ENCODE peak calls at places on chromosomes 1 and 21, in five cellular contexts. One of them, this sample, is unnamed.
A peak's percentile ranks its signal among the peaks of the same experiment; 100 is the strongest.

GRCh38 chr1:186643600-186643999 is 36.6 kb downstream of the PTGS2 start:
- DNase-seq in suprapubic skin: no peak
- DNase-seq in BJ: no peak
- DNase-seq in prostate gland: no peak
- DNase-seq in PC-3: peak; percentile 73
- DNase-seq in this sample: no peak

GRCh38 chr1:58618303-58618702 is 41.3 kb upstream of the TACSTD2 start:
- DNase-seq in PC-3: peak; percentile 91
- DNase-seq in prostate gland: peak; percentile 54
- DNase-seq in suprapubic skin: peak; percentile 75
- DNase-seq in BJ: peak; percentile 89
- DNase-seq in this sample: peak; percentile 97

GRCh38 chr21:15421947-15422346 is 307.8 kb upstream of the USP25 start:
- DNase-seq in PC-3: peak; percentile 48
- DNase-seq in suprapubic skin: no peak
- DNase-seq in BJ: no peak
- DNase-seq in prostate gland: no peak
- DNase-seq in this sample: peak; percentile 34

GRCh38 chr1:107286125-107286524 is 145.3 kb downstream of the NTNG1 start:
- DNase-seq in suprapubic skin: no peak
- DNase-seq in prostate gland: no peak
- DNase-seq in PC-3: no peak
- DNase-seq in BJ: no peak
- DNase-seq in this sample: no peak

GRCh38 chr1:197435224-197435623 is 167.2 kb downstream of the CRB1 start:
- DNase-seq in suprapubic skin: no peak
- DNase-seq in prostate gland: no peak
- DNase-seq in BJ: no peak
- DNase-seq in PC-3: no peak
- DNase-seq in this sample: no peak

GRCh38 chr1:58858344-58858673 is 74.5 kb upstream of the JUN start:
- DNase-seq in prostate gland: no peak
- DNase-seq in BJ: no peak
- DNase-seq in PC-3: peak; percentile 13
- DNase-seq in suprapubic skin: no peak
- DNase-seq in this sample: no peak

GRCh38 chr21:37087188-37087587 is 14.1 kb downstream of the TTC3 start:
- DNase-seq in prostate gland: no peak
- DNase-seq in suprapubic skin: no peak
- DNase-seq in BJ: peak; percentile 13
- DNase-seq in PC-3: peak; percentile 78
- DNase-seq in this sample: no peak

GRCh38 chr1:14940285-14940890 is 213.2 kb upstream of the TMEM51 start:
- DNase-seq in BJ: no peak
- DNase-seq in suprapubic skin: no peak
- DNase-seq in PC-3: no peak
- DNase-seq in prostate gland: no peak
- DNase-seq in this sample: no peak

GRCh38 chr1:10152709-10153284 is 57.6 kb upstream of the KIF1B start:
- DNase-seq in BJ: no peak
- DNase-seq in PC-3: peak; percentile 60
- DNase-seq in prostate gland: peak; percentile 49
- DNase-seq in suprapubic skin: no peak
- DNase-seq in this sample: no peak

GRCh38 chr1:220425852-220426251 is 102.1 kb upstream of the MARK1 start:
- DNase-seq in prostate gland: no peak
- DNase-seq in BJ: no peak
- DNase-seq in suprapubic skin: no peak
- DNase-seq in PC-3: no peak
- DNase-seq in this sample: no peak

GRCh38 chr21:45588086-45588825 is 46.0 kb upstream of the SLC19A1 start:
- DNase-seq in BJ: no peak
- DNase-seq in suprapubic skin: peak; percentile 6
- DNase-seq in PC-3: no peak
- DNase-seq in prostate gland: no peak
- DNase-seq in this sample: no peak

DNA sequence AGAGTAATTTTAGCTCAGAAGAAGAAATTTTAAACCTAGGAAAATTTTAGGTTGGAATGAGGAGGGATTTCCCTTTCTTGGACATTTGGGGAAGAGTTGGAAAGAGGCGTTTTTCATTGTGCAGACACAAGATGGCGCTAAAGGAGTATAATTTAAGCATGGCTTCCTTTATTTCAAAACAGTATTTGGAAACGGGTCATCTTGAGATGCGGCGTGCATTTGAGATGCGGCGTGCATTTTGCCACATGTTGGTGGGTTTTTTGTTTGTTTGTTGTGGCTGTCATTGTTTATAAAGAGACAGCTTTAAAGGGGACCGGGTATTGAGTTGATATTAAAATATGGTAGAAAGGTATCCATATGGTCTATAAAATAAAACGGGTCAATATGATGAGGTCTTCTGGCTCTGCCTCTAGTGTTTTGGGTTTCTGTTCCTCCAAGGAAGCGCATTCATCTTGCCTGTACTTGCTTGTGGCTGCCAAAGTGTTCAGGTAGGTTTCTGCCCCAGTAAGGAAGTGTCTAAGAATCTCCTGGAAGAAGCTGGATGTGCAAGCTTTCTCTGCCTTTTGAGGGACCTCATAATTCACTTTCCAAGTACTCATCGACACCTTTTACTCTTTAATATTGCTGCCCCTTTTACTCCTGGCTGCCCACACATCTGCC is 210.3 kb downstream of the SLC35F3 start:
- DNase-seq in suprapubic skin: no peak
- DNase-seq in prostate gland: peak; percentile 19
- DNase-seq in BJ: no peak
- DNase-seq in PC-3: peak; percentile 85
- DNase-seq in this sample: no peak
- H3K4me3 ChIP-seq in suprapubic skin: no peak overlapping the region
- H3K4me3 ChIP-seq in prostate gland: no peak overlapping the region
- H3K4me3 ChIP-seq in BJ: no peak overlapping the region
- H3K4me3 ChIP-seq in PC-3: peak overlapping the region; percentile 60
- H3K4me3 ChIP-seq in this sample: no peak overlapping the region

DNA sequence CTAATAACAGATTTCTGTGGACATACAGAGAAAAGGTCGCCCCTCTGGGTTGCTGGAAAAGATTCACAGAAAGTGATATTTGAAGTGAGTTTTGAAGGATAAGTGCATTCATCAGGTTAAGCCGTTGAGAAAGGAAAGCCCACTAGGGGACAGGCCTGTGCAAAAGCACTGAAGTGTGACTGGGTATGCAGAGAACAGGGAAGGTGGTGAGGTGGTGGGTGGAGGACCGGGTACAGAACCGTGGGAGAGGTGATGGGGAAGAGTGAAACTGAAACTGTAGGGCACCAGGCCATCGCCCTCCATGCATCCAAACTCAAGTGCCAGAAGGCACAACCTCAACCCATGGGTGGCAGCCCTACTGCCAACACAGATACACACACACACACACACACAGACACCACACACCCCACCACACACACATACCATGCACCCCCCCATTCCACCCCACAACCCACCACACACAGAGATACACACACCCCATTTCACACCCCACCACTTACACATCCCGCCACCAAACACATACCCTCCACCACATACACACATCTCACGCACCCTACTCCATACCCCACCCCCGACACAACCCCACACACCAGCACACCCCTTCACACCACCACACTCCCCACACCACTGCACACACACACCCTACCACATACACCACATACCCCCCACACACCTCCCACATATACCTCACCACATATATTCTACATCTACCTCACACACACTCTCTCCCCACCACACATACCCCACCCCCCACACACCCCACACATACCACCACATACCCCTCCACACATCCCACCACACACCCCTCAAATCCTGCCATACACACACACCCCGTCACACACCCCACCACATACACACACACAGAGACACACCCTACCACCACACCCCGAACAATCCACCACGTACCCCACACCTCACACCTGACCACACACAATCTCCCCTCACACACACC is 59.0 kb downstream of the TSEN15 start:
- DNase-seq in PC-3: no peak
- DNase-seq in suprapubic skin: no peak
- DNase-seq in prostate gland: no peak
- DNase-seq in BJ: no peak
- DNase-seq in this sample: no peak
- TF ChIP-seq CTCF in PC-3: no peak
- TF ChIP-seq CTCF in suprapubic skin: no peak
- TF ChIP-seq CTCF in prostate gland: no peak
- TF ChIP-seq CTCF in BJ: no peak
- TF ChIP-seq CTCF in this sample: no peak

GRCh38 chr1:244839656-244840055 is 4.2 kb downstream of the COX20 start:
- DNase-seq in BJ: no peak
- DNase-seq in PC-3: no peak
- DNase-seq in prostate gland: no peak
- DNase-seq in suprapubic skin: no peak
- DNase-seq in this sample: no peak

GRCh38 chr1:244835276-244836134 is at the start of gene COX20:
- DNase-seq in PC-3: peak; percentile 95
- DNase-seq in prostate gland: peak; percentile 88
- DNase-seq in suprapubic skin: peak; percentile 93
- DNase-seq in BJ: peak; percentile 38
- DNase-seq in this sample: no peak

GRCh38 chr1:244836135-244836521 is 670 bp downstream of the COX20 start:
- DNase-seq in prostate gland: no peak
- DNase-seq in suprapubic skin: no peak
- DNase-seq in BJ: no peak
- DNase-seq in PC-3: peak; percentile 50
- DNase-seq in this sample: no peak

GRCh38 chr1:244836598-244836997 is 1.1 kb downstream of the COX20 start:
- DNase-seq in prostate gland: no peak
- DNase-seq in BJ: no peak
- DNase-seq in PC-3: no peak
- DNase-seq in suprapubic skin: no peak
- DNase-seq in this sample: no peak

DNA sequence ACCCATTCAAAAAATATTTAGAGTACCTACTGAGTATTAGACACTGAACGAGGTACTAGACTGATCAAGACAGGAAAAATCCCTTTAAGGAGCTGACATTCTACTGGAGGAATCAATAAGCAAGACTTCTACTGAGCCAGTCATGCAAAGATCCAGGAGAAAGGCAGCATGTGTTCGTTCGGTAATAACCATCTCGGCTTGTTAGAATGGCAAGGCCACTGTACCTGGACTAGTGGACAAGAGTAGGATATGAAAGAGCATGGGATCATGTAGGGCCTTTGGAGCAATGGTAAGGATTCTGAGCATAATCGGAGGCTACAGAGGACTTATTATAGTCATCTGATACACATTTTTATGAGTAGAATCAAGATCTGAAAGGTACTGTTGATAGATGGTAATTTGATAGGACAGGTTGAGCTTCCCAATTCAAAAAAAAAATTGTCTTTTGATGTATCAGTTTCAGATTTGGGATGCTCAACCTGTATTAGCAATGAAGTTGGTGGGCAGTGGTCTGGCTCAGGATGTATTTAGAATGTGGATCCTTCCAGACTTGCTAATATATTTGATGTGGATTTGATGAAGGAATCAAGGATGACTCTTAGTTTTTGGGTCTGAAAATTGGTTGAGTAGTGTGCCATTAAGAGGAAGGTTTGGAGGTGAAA is 2.3 kb downstream of the COX20 start:
- DNase-seq in BJ: no peak
- DNase-seq in prostate gland: no peak
- DNase-seq in suprapubic skin: no peak
- DNase-seq in PC-3: no peak
- DNase-seq in this sample: no peak
- H3K36me3 ChIP-seq in BJ: peaks cover 3% of the 10 kb centered on the region
- H3K36me3 ChIP-seq in prostate gland: no peaks in the 10 kb centered on the region
- H3K36me3 ChIP-seq in suprapubic skin: peaks cover 34% of the 10 kb centered on the region
- H3K36me3 ChIP-seq in PC-3: peaks cover 40% of the 10 kb centered on the region
- H3K36me3 ChIP-seq in this sample: no peaks in the 10 kb centered on the region

GRCh38 chr1:11924334-11925195 is 1.7 kb downstream of the KIAA2013 start:
- DNase-seq in prostate gland: no peak
- DNase-seq in PC-3: no peak
- DNase-seq in BJ: no peak
- DNase-seq in suprapubic skin: no peak
- DNase-seq in this sample: no peak

GRCh38 chr1:11925938-11926292 is 312 bp downstream of the KIAA2013 start:
- DNase-seq in prostate gland: no peak
- DNase-seq in suprapubic skin: no peak
- DNase-seq in PC-3: no peak
- DNase-seq in BJ: no peak
- DNase-seq in this sample: no peak

GRCh38 chr1:11921022-11921421 is 5.2 kb downstream of the KIAA2013 start:
- DNase-seq in suprapubic skin: no peak
- DNase-seq in prostate gland: no peak
- DNase-seq in PC-3: no peak
- DNase-seq in BJ: no peak
- DNase-seq in this sample: no peak

GRCh38 chr1:11923827-11924113 is 2.5 kb downstream of the KIAA2013 start:
- DNase-seq in suprapubic skin: no peak
- DNase-seq in prostate gland: no peak
- DNase-seq in PC-3: no peak
- DNase-seq in BJ: no peak
- DNase-seq in this sample: no peak

DNA sequence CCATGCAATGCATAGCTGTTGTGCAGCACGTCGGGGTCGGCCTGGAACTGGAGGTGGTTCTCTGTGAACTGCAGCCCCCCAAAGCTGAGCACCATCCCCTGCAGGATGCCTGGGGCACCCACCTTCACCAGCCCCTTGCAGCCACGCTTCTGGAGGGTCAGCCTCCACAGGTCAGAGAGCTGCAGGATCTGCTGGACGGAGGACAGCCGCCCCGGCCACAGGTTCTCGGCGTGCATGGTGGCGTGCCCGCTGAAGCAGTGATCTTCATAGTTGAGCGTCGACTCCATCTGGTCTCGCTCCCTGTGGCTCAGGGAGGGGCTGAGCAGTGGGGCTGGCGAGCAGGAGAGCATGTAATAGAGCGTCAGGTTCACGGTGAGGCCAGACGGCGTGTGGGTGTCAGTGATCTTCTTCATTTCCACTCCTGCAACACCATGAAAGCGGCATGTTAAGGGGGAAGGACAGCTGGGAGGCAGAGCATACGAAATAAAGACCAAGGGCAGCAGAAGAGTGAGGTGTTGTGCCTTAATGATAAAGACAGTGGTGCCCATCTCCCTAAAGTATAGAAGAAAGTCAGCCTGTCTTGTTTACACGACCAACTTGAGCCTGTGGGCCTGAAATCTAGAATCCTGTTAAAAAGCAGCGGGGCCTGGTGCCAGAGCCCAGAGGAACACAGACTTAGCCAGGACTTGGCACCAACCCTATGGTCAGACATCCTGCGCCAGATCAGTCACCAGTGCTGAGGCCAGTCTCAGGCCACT is 3.0 kb downstream of the KIAA2013 start:
- DNase-seq in suprapubic skin: no peak
- DNase-seq in PC-3: no peak
- DNase-seq in prostate gland: no peak
- DNase-seq in BJ: no peak
- DNase-seq in this sample: no peak
- H3K4me3 ChIP-seq in suprapubic skin: no peak overlapping the region
- H3K4me3 ChIP-seq in PC-3: peak overlapping the region; percentile 68
- H3K4me3 ChIP-seq in prostate gland: no peak overlapping the region
- H3K4me3 ChIP-seq in BJ: no peak overlapping the region
- H3K4me3 ChIP-seq in this sample: no peak overlapping the region

This sample was measured in kidney epithelial cell.